ENCODE peak calls at places on chromosomes 13 and 19, in nine cellular contexts. U is thoracic aorta, T is psoas muscle, G is tibial nerve, Y is BE2C, J is breast epithelium, Q is stomach, N is IMR-90, H is bronchial epithelial cell. F is an unnamed sample. For H3K36me3, the result is how much of the 10 kb centered on the place peaks cover.

GRCh38 chr19:31725051-31725450 is 375.8 kb upstream of the TSHZ3 start:
- DNase-seq in U (no peak), T (no peak), G (no peak), Y (no peak), J (no peak), Q (no peak), N (no peak), H (no peak), F (no peak)

GRCh38 chr19:11273288-11273687 is 11.0 kb upstream of the DOCK6 start:
- DNase-seq in U (no peak), T (no peak), G (no peak), Y (no peak), J (no peak), Q (no peak), N (no peak), H (peak), F (no peak)

GRCh38 chr13:34750078-34750703 is 191.9 kb upstream of the NBEA start:
- DNase-seq in U (no peak), T (no peak), G (no peak), Y (peak), J (no peak), Q (no peak), N (no peak), H (no peak), F (no peak)

GRCh38 chr19:55152017-55152416 is 3.0 kb upstream of the TNNT1 start:
- DNase-seq in U (no peak), T (no peak), G (no peak), Y (no peak), J (no peak), Q (no peak), N (no peak), H (no peak), F (no peak)

GRCh38 chr13:112690242-112690943 is 555 bp downstream of the ATP11A start:
- DNase-seq in U (no peak), T (peak), G (no peak), Y (no peak), J (no peak), Q (peak), N (peak), H (no peak), F (peak)

GRCh38 chr13:35855531-35856019 is 275.6 kb downstream of the DCLK1 start:
- DNase-seq in U (no peak), T (no peak), G (no peak), Y (peak), J (no peak), Q (no peak), N (no peak), H (peak), F (no peak)

GRCh38 chr13:107271226-107271625 is 703.3 kb upstream of the ARGLU1 start:
- DNase-seq in U (no peak), T (no peak), G (no peak), Y (peak), J (no peak), Q (no peak), N (peak), H (peak), F (no peak)

GRCh38 chr13:74134777-74135305 is 637 bp upstream of the KLF12 start:
- DNase-seq in U (peak), T (no peak), G (no peak), Y (peak), J (peak), Q (peak), N (no peak), H (peak), F (peak)

GRCh38 chr19:11164879-11165406 is 9.4 kb upstream of the SPC24 start:
- DNase-seq in U (no peak), T (peak), G (peak), Y (no peak), J (no peak), Q (peak), N (peak), H (no peak), F (no peak)

GRCh38 chr19:38946229-38947010 is 15.7 kb downstream of the MRPS12 start:
- DNase-seq in U (no peak), T (no peak), G (no peak), Y (no peak), J (no peak), Q (no peak), N (no peak), H (no peak), F (no peak)

GRCh38 chr13:31521466-31521865 is 217.9 kb upstream of the RXFP2 start:
- DNase-seq in U (no peak), T (no peak), G (no peak), Y (no peak), J (no peak), Q (no peak), N (no peak), H (no peak), F (no peak)

GRCh38 chr19:8576273-8576993 is 809 bp downstream of the MYO1F start:
- DNase-seq in U (no peak), T (no peak), G (no peak), Y (no peak), J (no peak), Q (no peak), N (no peak), H (no peak), F (no peak)

GRCh38 chr13:112783946-112784500 is 94.2 kb downstream of the ATP11A start:
- DNase-seq in U (no peak), T (no peak), G (no peak), Y (no peak), J (no peak), Q (peak), N (no peak), H (no peak), F (no peak)

GRCh38 chr13:30880151-30880551 is 25.9 kb upstream of the MEDAG start:
- DNase-seq in U (no peak), T (no peak), G (no peak), Y (no peak), J (no peak), Q (no peak), N (peak), H (no peak), F (no peak)

GRCh38 chr13:27125357-27126282 is 46.0 kb downstream of the USP12 start:
- DNase-seq in U (no peak), T (no peak), G (no peak), Y (peak), J (no peak), Q (no peak), N (no peak), H (peak), F (no peak)

GRCh38 chr19:18867751-18868150 is 28.2 kb downstream of the CERS1 start:
- DNase-seq in U (no peak), T (no peak), G (no peak), Y (no peak), J (no peak), Q (no peak), N (no peak), H (no peak), F (no peak)

GRCh38 chr19:18869781-18870530 is 26.0 kb downstream of the CERS1 start:
- DNase-seq in U (no peak), T (no peak), G (no peak), Y (no peak), J (no peak), Q (no peak), N (no peak), H (no peak), F (no peak)

GRCh38 chr19:18867199-18867598 is 28.8 kb downstream of the CERS1 start:
- DNase-seq in U (no peak), T (no peak), G (no peak), Y (no peak), J (no peak), Q (no peak), N (no peak), H (no peak), F (no peak)

GRCh38 chr19:18869231-18869575 is 26.8 kb downstream of the CERS1 start:
- DNase-seq in U (no peak), T (no peak), G (no peak), Y (no peak), J (no peak), Q (no peak), N (no peak), H (no peak), F (no peak)

GRCh38 chr19:18868380-18869230 is 27.4 kb downstream of the CERS1 start:
- DNase-seq in U (no peak), T (no peak), G (no peak), Y (no peak), J (no peak), Q (no peak), N (no peak), H (no peak), F (no peak)
- TF ChIP-seq CTCF in U (no peak), T (no peak), G (no peak), Y (no peak), J (no peak), Q (no peak), N (no peak), H (no peak), F (no peak)

GRCh38 chr19:5094768-5095567 is 126.1 kb downstream of the KDM4B start:
- DNase-seq in U (no peak), T (no peak), G (no peak), Y (peak), J (no peak), Q (no peak), N (no peak), H (no peak), F (no peak)
- H3K36me3 ChIP-seq in U (under half), T (under half), G (under half), Y (under half), J (under half), Q (half or more), N (under half), H (under half), F (under half)

GRCh38 chr19:52748336-52748950 is 13.6 kb upstream of the ZNF611 start:
- DNase-seq in U (no peak), T (no peak), G (no peak), Y (no peak), J (no peak), Q (no peak), N (peak), H (peak), F (no peak)
- TF ChIP-seq CTCF in U (peak), T (peak), G (peak), Y (peak), J (peak), Q (peak), N (peak), H (peak), F (peak)

GRCh38 chr13:75395056-75395455 is 86.9 kb downstream of the TBC1D4 start:
- DNase-seq in U (no peak), T (no peak), G (no peak), Y (no peak), J (no peak), Q (no peak), N (no peak), H (no peak), F (no peak)
- H3K36me3 ChIP-seq in U (under half), T (under half), G (under half), Y (under half), J (under half), Q (under half), N (under half), H (under half), F (under half)

GRCh38 chr13:21966014-21966413 is 295.1 kb downstream of the FGF9 start:
- DNase-seq in U (no peak), T (no peak), G (no peak), Y (no peak), J (no peak), Q (no peak), N (no peak), H (no peak), F (no peak)
- TF ChIP-seq CTCF in U (no peak), T (no peak), G (no peak), Y (no peak), J (no peak), Q (no peak), N (no peak), H (no peak), F (no peak)

F was measured in MM.1S.